ENCODE peak calls at places on chromosomes 3 and 15, in seven cellular contexts. G is BE2C, A is NCI-H345, F is vagina, V is astrocyte of the spinal cord, H is DMS53, Y is AML-193. E is an unnamed sample.

GRCh38 chr15:38666865-38667264 is 102.3 kb upstream of the RASGRP1 start:
- DNase-seq in G (no peak), A (no peak), F (no peak), V (no peak), H (no peak), Y (no peak), E (no peak)

GRCh38 chr3:133963657-133964396 is 65.9 kb downstream of the SLCO2A1 start:
- DNase-seq in G (no peak), A (no peak), F (no peak), V (no peak), H (no peak), Y (no peak), E (no peak)

GRCh38 chr3:99429501-99429900 is 208.9 kb upstream of the COL8A1 start:
- DNase-seq in G (no peak), A (no peak), F (no peak), V (no peak), H (no peak), Y (no peak), E (no peak)

GRCh38 chr3:47009225-47010049 is 30.0 kb downstream of the NBEAL2 start:
- DNase-seq in G (peak; percentile 88), A (peak; percentile 89), F (no peak), V (peak; percentile 95), H (no peak), Y (no peak), E (peak; percentile 96)

GRCh38 chr3:16028604-16029003 is 145.9 kb upstream of the GALNT15 start:
- DNase-seq in G (no peak), A (no peak), F (no peak), V (peak; percentile 59), H (no peak), Y (no peak), E (peak; percentile 43)

GRCh38 chr15:45715528-45715927 is 80.7 kb downstream of the SQOR start:
- DNase-seq in G (no peak), A (no peak), F (no peak), V (peak; percentile 21), H (peak; percentile 45), Y (peak; percentile 27), E (peak; percentile 70)

GRCh38 chr15:45618813-45619212 is 16.0 kb upstream of the SQOR start:
- DNase-seq in G (peak; percentile 27), A (peak; percentile 53), F (no peak), V (no peak), H (peak; percentile 20), Y (no peak), E (no peak)

GRCh38 chr3:50237133-50237651 is 1.2 kb downstream of the GNAI2 start:
- DNase-seq in G (no peak), A (peak; percentile 11), F (no peak), V (no peak), H (no peak), Y (peak; percentile 27), E (peak; percentile 46)

GRCh38 chr3:117193390-117193789 is 483.8 kb downstream of the TUSC7 start:
- DNase-seq in G (no peak), A (no peak), F (no peak), V (no peak), H (peak; percentile 57), Y (no peak), E (peak; percentile 7)

GRCh38 chr15:37394402-37395099 is 294.2 kb upstream of the MEIS2 start:
- DNase-seq in G (peak; percentile 58), A (no peak), F (no peak), V (no peak), H (no peak), Y (no peak), E (no peak)

GRCh38 chr3:54433846-54434245 is 311.5 kb downstream of the CACNA2D3 start:
- DNase-seq in G (peak; percentile 34), A (no peak), F (no peak), V (no peak), H (peak; percentile 17), Y (no peak), E (no peak)

GRCh38 chr3:26279091-26279490 is 343.5 kb upstream of the LRRC3B start:
- DNase-seq in G (no peak), A (no peak), F (no peak), V (no peak), H (no peak), Y (no peak), E (no peak)

GRCh38 chr15:90823455-90823974 is 44.9 kb upstream of the FURIN start:
- DNase-seq in G (no peak), A (no peak), F (no peak), V (no peak), H (no peak), Y (no peak), E (no peak)

GRCh38 chr3:33883538-33884203 is 85.2 kb downstream of the PDCD6IP start:
- DNase-seq in G (no peak), A (peak; percentile 17), F (no peak), V (peak; percentile 53), H (peak; percentile 27), Y (peak; percentile 50), E (peak; percentile 71)